ENCODE peak calls at places on chromosomes 1 and 21, in eight cellular contexts. Z is Peyer's patch, A is adrenal gland, P is ascending aorta, B is esophagus muscularis mucosa, L is kidney epithelial cell, M is cardiac muscle cell, F is A673. K is an unnamed sample. For H3K27me3, the result is how much of the 10 kb centered on the place peaks cover.

GRCh38 chr1:60875139-60875538 is 207.2 kb upstream of the NFIA start:
- DNase-seq in M (peak), F (no peak), B (no peak), P (no peak), L (no peak), A (no peak), Z (no peak), K (no peak)

GRCh38 chr1:183810172-183810571 is 5.3 kb downstream of the RGL1 start:
- DNase-seq in M (no peak), B (no peak), F (no peak), P (no peak), Z (no peak), A (no peak), L (no peak), K (no peak)

GRCh38 chr21:33780631-33781030 is 135.0 kb downstream of the ATP5PO start:
- DNase-seq in A (no peak), F (no peak), M (peak), P (no peak), L (no peak), B (no peak), Z (no peak), K (no peak)

GRCh38 chr1:107976431-107977215 is 11.6 kb upstream of the VAV3 start:
- DNase-seq in A (no peak), L (peak), Z (no peak), P (no peak), M (no peak), B (no peak), F (peak), K (no peak)

GRCh38 chr1:76070538-76070937 is 4.0 kb upstream of the ST6GALNAC3 start:
- DNase-seq in A (no peak), P (no peak), B (no peak), Z (no peak), F (no peak), M (no peak), L (no peak), K (no peak)

GRCh38 chr1:40692429-40692905 is 963 bp downstream of the NFYC start:
- DNase-seq in L (no peak), F (no peak), Z (no peak), M (peak), B (no peak), A (no peak), P (peak), K (no peak)

GRCh38 chr21:46517361-46517760 is 58.7 kb downstream of the DIP2A start:
- DNase-seq in M (peak), F (no peak), B (no peak), A (peak), P (no peak), Z (no peak), L (no peak), K (no peak)

GRCh38 chr21:31261759-31262158 is 82.3 kb downstream of the TIAM1 start:
- DNase-seq in M (no peak), L (no peak), F (no peak), Z (no peak), A (no peak), B (no peak), P (no peak), K (no peak)

GRCh38 chr1:214281030-214281901 is at the start of gene SMYD2:
- DNase-seq in P (peak), A (peak), L (no peak), M (peak), F (peak), B (no peak), Z (peak), K (peak)

GRCh38 chr1:10862743-10863335 is 66.4 kb upstream of the CASZ1 start:
- DNase-seq in Z (no peak), A (no peak), P (no peak), M (no peak), B (no peak), L (no peak), F (no peak), K (no peak)
- H3K27me3 ChIP-seq in Z (under half), A (under half), P (under half), M (under half), B (under half), L (under half), F (under half), K (under half)

DNA sequence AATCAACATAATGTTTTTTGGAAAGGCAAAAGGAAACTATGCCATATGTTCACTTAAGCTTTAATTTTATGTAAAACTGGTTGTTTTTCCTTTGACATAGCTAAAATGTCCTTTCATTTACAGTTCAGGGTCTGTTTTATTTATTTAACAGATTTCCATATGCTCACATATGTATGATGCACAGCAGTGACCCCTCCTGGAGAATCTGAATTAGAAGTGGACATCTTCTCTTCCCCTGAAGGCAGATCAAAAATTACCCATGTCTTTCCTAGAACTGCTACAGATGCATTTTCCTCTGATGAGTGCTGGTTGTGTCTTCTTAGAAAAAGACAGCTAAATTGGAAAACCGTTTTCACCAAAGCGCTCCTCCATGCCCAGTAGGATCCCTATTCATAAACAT is 143.6 kb upstream of the USH2A start:
- DNase-seq in B (no peak), L (no peak), M (peak), A (no peak), P (no peak), F (peak), Z (no peak), K (no peak)
- TF ChIP-seq CTCF in B (no peak), L (no peak), M (peak), A (no peak), P (no peak), F (peak), Z (no peak), K (no peak)

GRCh38 chr1:110092991-110093390 is 19.3 kb upstream of the UBL4B start:
- DNase-seq in L (no peak), A (no peak), B (no peak), F (no peak), P (no peak), Z (no peak), M (no peak), K (no peak)

GRCh38 chr1:110098222-110099026 is 13.8 kb upstream of the UBL4B start:
- DNase-seq in Z (no peak), M (no peak), P (no peak), A (peak), B (no peak), F (no peak), L (no peak), K (no peak)

GRCh38 chr1:110097507-110098221 is 14.6 kb upstream of the UBL4B start:
- DNase-seq in B (no peak), L (no peak), P (no peak), Z (no peak), F (no peak), M (no peak), A (peak), K (no peak)

GRCh38 chr1:110091791-110092190 is 20.5 kb upstream of the UBL4B start:
- DNase-seq in P (no peak), M (no peak), A (no peak), Z (no peak), B (no peak), F (no peak), L (no peak), K (no peak)

DNA sequence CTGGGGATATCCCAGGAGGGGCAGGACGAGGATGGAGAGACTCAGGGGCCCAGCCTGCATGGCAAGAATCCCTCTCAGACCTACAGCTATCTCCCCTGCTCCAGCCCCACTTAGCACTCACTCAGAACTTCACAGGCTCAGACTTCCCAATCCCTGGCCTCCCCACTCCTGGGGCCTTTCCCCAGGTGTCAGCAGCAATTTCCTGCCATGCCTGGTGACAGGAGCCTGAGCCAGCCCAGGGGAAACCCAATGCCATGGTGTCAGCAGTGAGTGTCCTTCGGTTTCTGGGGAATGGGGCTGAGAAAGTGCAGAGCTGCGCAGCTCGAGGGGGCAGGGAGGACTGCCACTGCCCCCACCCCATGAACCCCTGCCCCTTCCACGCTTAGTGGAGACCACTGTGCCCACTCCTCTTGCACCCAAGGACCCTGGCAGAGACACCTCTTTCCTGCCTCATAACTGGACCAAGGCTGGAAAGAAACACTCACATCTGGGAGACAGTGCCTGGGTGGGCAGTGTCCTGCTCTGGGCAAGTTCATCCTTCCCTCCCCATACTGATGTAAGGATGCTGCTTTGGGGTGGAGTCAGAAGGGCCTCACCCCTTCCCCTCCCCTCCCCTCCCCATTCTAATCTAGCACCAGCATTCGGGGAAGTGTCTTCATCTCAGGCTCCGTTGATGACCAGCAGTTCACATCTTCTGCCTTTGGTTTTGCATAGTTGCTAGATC is 17.1 kb upstream of the UBL4B start:
- DNase-seq in B (no peak), Z (no peak), A (no peak), L (no peak), F (no peak), P (no peak), M (no peak), K (no peak)
- H3K27me3 ChIP-seq in B (under half), Z (under half), A (under half), L (under half), F (under half), P (under half), M (under half), K (under half)

GRCh38 chr1:78113156-78113916 is 67.6 kb downstream of the GIPC2 start:
- DNase-seq in P (no peak), Z (no peak), L (no peak), F (no peak), B (no peak), M (no peak), A (no peak), K (no peak)

DNA sequence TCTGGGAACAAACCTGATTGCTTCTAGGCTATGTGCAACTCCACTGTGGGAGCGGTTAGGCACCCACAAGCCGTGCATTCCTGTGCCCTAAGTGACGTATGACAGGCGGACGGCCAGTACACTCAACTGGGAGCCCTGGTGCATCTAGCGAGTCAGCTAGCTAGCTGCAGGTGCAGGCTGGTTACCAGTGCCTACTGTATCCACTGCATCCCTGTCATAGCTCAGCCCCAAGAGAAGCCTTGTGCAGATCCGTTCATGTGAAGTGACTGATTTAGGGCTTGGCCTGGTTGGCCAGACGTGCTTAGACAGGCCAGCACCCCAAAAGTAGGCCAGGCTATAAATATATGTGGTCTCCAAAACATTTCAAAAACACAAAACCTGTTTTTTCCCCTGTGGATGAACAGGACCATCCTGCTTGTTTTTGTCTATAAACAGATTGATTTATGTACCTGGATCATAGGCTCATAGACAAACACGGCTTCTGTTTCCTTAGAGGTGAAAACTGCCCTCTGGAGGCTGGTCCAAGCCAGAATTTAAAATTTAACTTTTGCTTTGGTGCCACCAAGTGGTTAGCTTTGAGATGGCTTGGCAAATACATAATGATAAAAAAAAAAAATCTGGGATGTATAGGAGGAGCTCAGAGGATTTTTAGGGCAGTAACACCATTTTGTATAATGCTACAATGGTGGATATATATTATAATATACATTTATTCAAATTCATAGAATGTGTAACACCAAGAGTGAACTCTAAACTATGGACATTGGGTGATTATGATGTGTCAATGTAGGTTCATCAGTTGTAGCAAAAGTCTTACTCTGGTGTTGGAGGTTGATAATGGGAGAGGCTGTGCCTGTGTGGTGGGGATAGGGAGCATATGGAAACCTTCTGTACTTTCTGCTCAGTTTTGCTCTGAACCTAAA is 68.5 kb downstream of the GIPC2 start:
- DNase-seq in Z (peak), M (peak), F (peak), P (peak), L (peak), A (peak), B (no peak), K (peak)
- TF ChIP-seq CTCF in Z (peak), M (peak), F (peak), P (peak), L (peak), A (peak), B (peak), K (peak)